ENCODE peak calls at places on chromosomes 13 and 19, in four cellular contexts. O is fibroblast of mammary gland, W is SJSA1, T is SK-N-SH. Q is an unnamed sample.

GRCh38 chr19:47719047-47719885 is 6.0 kb downstream of the EHD2 start:
- DNase-seq in O (peak; percentile 99), T (peak; percentile 95), W (peak; percentile 98), Q (no peak)

GRCh38 chr19:49677232-49677881 is at the start of gene PRMT1:
- DNase-seq in T (peak; percentile 78), W (peak; percentile 57), O (no peak), Q (peak; percentile 25)

GRCh38 chr13:74767031-74767430 is 632.8 kb upstream of the KLF12 start:
- DNase-seq in O (peak; percentile 85), T (no peak), W (no peak), Q (no peak)

GRCh38 chr19:40205760-40206159 is 12.4 kb downstream of the TTC9B start:
- DNase-seq in T (no peak), W (no peak), O (no peak), Q (no peak)

GRCh38 chr19:31068268-31068667 is 281.0 kb downstream of the TSHZ3 start:
- DNase-seq in O (no peak), T (no peak), W (no peak), Q (no peak)

GRCh38 chr19:58399903-58400637 is 4.6 kb downstream of the RNF225 start:
- DNase-seq in O (no peak), T (peak; percentile 82), W (no peak), Q (no peak)

GRCh38 chr19:36547001-36547732 is 19.1 kb upstream of the ZNF260 start:
- DNase-seq in T (no peak), W (no peak), O (peak; percentile 25), Q (no peak)

GRCh38 chr19:16795042-16795441 is 34.2 kb upstream of the SIN3B start:
- DNase-seq in W (no peak), O (no peak), T (no peak), Q (no peak)

GRCh38 chr13:66858163-66858562 is 372.0 kb downstream of the PCDH9 start:
- DNase-seq in W (no peak), T (no peak), O (no peak), Q (no peak)

GRCh38 chr13:95378603-95379002 is 77.4 kb upstream of the ABCC4 start:
- DNase-seq in W (no peak), T (no peak), O (no peak), Q (no peak)

GRCh38 chr19:5522106-5522505 is 45.6 kb downstream of the TINCR start:
- DNase-seq in O (no peak), T (no peak), W (no peak), Q (no peak)

GRCh38 chr13:37139356-37139755 is 33.9 kb upstream of the CSNK1A1L start:
- DNase-seq in O (peak; percentile 39), W (no peak), T (no peak), Q (no peak)

GRCh38 chr13:29569253-29570057 is 26.0 kb downstream of the SLC7A1 start:
- DNase-seq in T (peak; percentile 52), O (no peak), W (no peak), Q (no peak)

GRCh38 chr13:39604736-39605135 is 1.7 kb upstream of the LHFPL6 start:
- DNase-seq in O (no peak), T (no peak), W (no peak), Q (no peak)

GRCh38 chr13:44815507-44816074 is 173.7 kb downstream of the NUFIP1 start:
- DNase-seq in T (no peak), W (peak; percentile 83), O (peak; percentile 93), Q (no peak)

GRCh38 chr19:41273076-41273475 is 8.9 kb downstream of the HNRNPUL1 start:
- DNase-seq in W (no peak), O (no peak), T (no peak), Q (no peak)

GRCh38 chr13:50599927-50600326 is 243.6 kb downstream of the DLEU7 start:
- DNase-seq in O (no peak), T (no peak), W (no peak), Q (no peak)